ENCODE peak calls at places on chromosomes 16 and 17, in five cellular contexts. K, A, J, M and T are unnamed samples.

GRCh38 chr16:84423416-84423837 is 55.1 kb downstream of the ATP2C2 start:
- DNase-seq in M (peak; percentile 57), K (peak; percentile 15), J (peak; percentile 23), A (peak; percentile 52), T (peak; percentile 15)

GRCh38 chr16:85490971-85491771 is 122.0 kb upstream of the GSE1 start:
- DNase-seq in K (no peak), A (no peak), M (peak; percentile 56), J (no peak), T (peak; percentile 9)

GRCh38 chr17:42334667-42335066 is 46.4 kb downstream of the STAT5A start:
- DNase-seq in J (no peak), M (no peak), K (no peak), A (no peak), T (no peak)

GRCh38 chr17:79951361-79952264 is 84.1 kb downstream of the TBC1D16 start:
- DNase-seq in K (peak; percentile 57), A (peak; percentile 89), M (peak; percentile 45), J (peak; percentile 96), T (no peak)

GRCh38 chr17:73196500-73196899 is 3.6 kb downstream of the COG1 start:
- DNase-seq in A (no peak), J (peak; percentile 12), K (peak; percentile 43), M (peak; percentile 71), T (no peak)

GRCh38 chr17:49224198-49224996 is 6.2 kb downstream of the PHOSPHO1 start:
- DNase-seq in K (no peak), M (peak; percentile 53), J (peak; percentile 23), A (no peak), T (no peak)

GRCh38 chr16:23131036-23131435 is 18.2 kb downstream of the USP31 start:
- DNase-seq in J (no peak), M (no peak), K (no peak), A (no peak), T (no peak)

GRCh38 chr16:84454611-84455010 is 49.8 kb downstream of the MEAK7 start:
- DNase-seq in J (no peak), M (no peak), A (no peak), K (no peak), T (no peak)

GRCh38 chr17:43907425-43907981 is at the start of gene MPP2:
- DNase-seq in K (peak; percentile 93), M (peak; percentile 93), A (peak; percentile 58), J (peak; percentile 75), T (peak; percentile 32)

GRCh38 chr17:43912635-43913304 is 5.4 kb upstream of the MPP2 start:
- DNase-seq in J (no peak), K (no peak), M (no peak), A (no peak), T (no peak)

GRCh38 chr17:43906951-43907424 is 348 bp downstream of the MPP2 start:
- DNase-seq in J (no peak), K (no peak), A (no peak), M (no peak), T (no peak)

GRCh38 chr17:43908111-43908721 is 880 bp upstream of the MPP2 start:
- DNase-seq in A (peak; percentile 65), M (peak; percentile 79), K (peak; percentile 84), J (peak; percentile 65), T (no peak)

DNA sequence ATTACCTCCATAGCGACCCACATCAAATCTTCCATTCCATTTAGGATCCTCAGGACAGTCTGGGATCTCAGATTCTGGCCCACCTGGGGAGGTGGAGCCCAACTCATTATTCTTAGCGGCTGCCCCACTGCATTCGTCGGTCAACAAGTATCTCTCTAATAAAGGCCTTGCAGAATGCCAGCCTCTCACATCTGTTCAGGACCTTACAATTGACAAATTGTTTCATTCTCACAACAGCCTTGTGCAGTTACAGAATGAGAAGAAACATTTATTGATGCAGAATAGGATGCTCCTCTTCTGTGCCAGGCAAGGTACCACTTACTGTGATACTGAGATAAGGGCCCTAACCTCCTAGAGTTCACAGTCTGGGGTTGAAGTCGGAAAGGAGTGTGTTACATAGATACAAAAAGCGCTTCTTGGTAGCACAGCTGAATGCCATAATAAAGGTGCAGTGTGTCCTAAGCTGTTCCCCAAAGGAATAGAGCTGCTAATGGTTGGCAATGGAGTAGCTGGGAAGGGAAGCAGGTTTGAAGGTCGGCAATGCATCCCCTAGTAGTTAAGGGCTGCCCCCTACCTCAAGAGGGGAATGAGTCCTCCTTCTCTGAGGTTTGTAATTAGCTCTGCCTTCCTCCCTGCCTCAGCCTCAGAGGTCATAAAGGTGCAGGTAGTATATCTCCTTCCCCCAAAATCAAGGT is 2.3 kb upstream of the MPP2 start:
- DNase-seq in J (no peak), K (no peak), A (no peak), M (no peak), T (no peak)
- H3K4me1 ChIP-seq in J (peaks cover 21% of the 10 kb centered on the region), K (peaks cover 12% of the 10 kb centered on the region), A (peaks cover 6% of the 10 kb centered on the region), M (peaks cover 2% of the 10 kb centered on the region), T (no peaks in the 10 kb centered on the region)

DNA sequence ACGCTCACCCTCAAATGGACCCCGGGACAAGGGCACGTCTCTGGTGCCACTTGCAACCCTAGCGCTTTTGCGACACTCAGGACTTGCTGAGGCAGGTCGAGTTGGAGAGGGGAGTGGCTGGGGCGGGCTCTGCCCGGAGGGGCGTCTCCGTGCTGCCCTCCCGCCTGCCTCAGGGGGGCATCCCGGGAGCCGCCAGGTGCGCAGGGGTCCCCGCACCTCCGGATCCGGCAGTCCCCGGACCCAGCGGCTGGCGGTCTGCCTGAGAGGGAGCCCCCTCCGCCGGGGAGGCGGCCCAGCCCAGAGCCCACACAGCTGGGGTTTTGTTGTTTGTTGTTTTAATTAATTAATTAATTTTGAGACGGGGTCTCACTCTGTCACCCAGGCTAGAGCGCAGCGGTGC is at the start of gene SLC52A1:
- DNase-seq in J (no peak), K (no peak), M (no peak), A (no peak), T (no peak)
- H3K9ac ChIP-seq in J (peak within 1 kb of the TSS; percentile 53), K (no peak within 1 kb of the TSS), M (no peak within 1 kb of the TSS), A (no peak within 1 kb of the TSS), T (no peak within 1 kb of the TSS)

DNA sequence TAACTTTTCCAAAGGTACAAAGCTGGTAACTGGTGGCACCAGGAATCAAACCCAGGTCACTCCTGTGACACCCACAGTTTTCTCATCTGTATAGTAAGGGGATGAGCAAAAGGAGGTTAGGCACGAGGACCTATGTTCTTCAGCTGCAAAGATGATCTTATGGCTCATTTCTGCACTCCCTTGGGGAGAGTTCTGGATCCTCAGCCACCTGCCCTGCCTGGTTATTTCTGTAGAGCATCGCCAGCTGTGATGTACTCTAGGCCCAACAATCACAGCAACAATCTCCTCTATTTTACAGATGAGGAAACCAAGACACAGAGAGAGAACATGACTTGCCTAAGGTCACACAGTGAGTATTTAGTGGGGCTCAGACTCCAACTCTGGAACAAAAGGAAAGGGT is 5.4 kb upstream of the CPNE2 start:
- DNase-seq in M (no peak), K (no peak), A (no peak), J (no peak), T (no peak)
- H3K4me1 ChIP-seq in M (no peaks in the 10 kb centered on the region), K (peaks cover 7% of the 10 kb centered on the region), A (peaks cover 2% of the 10 kb centered on the region), J (peaks cover 7% of the 10 kb centered on the region), T (peaks cover 6% of the 10 kb centered on the region)

GRCh38 chr16:15853021-15853420 is 3.8 kb downstream of the MYH11 start:
- DNase-seq in M (no peak), A (no peak), K (no peak), J (no peak), T (no peak)

GRCh38 chr16:15856217-15856616 is 611 bp downstream of the MYH11 start:
- DNase-seq in K (no peak), J (no peak), M (no peak), A (no peak), T (no peak)

GRCh38 chr16:15854906-15855703 is 1.7 kb downstream of the MYH11 start:
- DNase-seq in J (no peak), K (no peak), M (no peak), A (no peak), T (no peak)

GRCh38 chr16:15855704-15856003 is 1.2 kb downstream of the MYH11 start:
- DNase-seq in K (no peak), J (no peak), M (no peak), A (no peak), T (no peak)

GRCh38 chr16:15854061-15854460 is 2.8 kb downstream of the MYH11 start:
- DNase-seq in M (no peak), A (no peak), J (no peak), K (no peak), T (no peak)
- H3K9ac ChIP-seq in M (no peak overlapping the region), A (no peak overlapping the region), J (no peak overlapping the region), K (no peak overlapping the region), T (no peak overlapping the region)